ENCODE peak calls at places on chromosome 5, in nine cellular contexts. W is PC-9, R is HFF-Myc, F is K562, V is left lung, K is IMR-90, N is esophagus squamous epithelium, A is right atrium auricular region, E is choroid plexus epithelial cell. I is an unnamed sample.

GRCh38 chr5:1038417-1039209 is 30.0 kb downstream of the NKD2 start:
- DNase-seq in W (no peak), R (no peak), F (no peak), V (peak), K (no peak), N (no peak), A (no peak), E (no peak), I (no peak)

GRCh38 chr5:173778784-173779304 is 109.3 kb upstream of the CPEB4 start:
- DNase-seq in W (no peak), R (no peak), F (no peak), V (no peak), K (peak), N (no peak), A (no peak), E (peak), I (no peak)

GRCh38 chr5:109688647-109688998 is 1.1 kb upstream of the MAN2A1 start:
- DNase-seq in W (no peak), R (no peak), F (no peak), V (no peak), K (peak), N (no peak), A (no peak), E (peak), I (peak)

GRCh38 chr5:42811591-42812392 is at the start of gene SELENOP:
- DNase-seq in W (peak), R (no peak), F (peak), V (peak), K (no peak), N (no peak), A (peak), E (peak), I (no peak)

GRCh38 chr5:140628711-140629110 is 4.3 kb downstream of the CD14 start:
- DNase-seq in W (no peak), R (no peak), F (no peak), V (no peak), K (no peak), N (no peak), A (no peak), E (no peak), I (no peak)

GRCh38 chr5:74179701-74180100 is 460.8 kb downstream of the ENC1 start:
- DNase-seq in W (no peak), R (no peak), F (no peak), V (no peak), K (peak), N (no peak), A (no peak), E (no peak), I (no peak)

GRCh38 chr5:31640024-31640423 is 1.1 kb downstream of the PDZD2 start:
- DNase-seq in W (no peak), R (no peak), F (no peak), V (no peak), K (no peak), N (no peak), A (no peak), E (no peak), I (no peak)

GRCh38 chr5:69079556-69079955 is 14.3 kb upstream of the SLC30A5 start:
- DNase-seq in W (no peak), R (no peak), F (no peak), V (no peak), K (no peak), N (no peak), A (no peak), E (no peak), I (no peak)

GRCh38 chr5:133155326-133155969 is 103.6 kb downstream of the HSPA4 start:
- DNase-seq in W (no peak), R (no peak), F (no peak), V (no peak), K (no peak), N (no peak), A (no peak), E (peak), I (no peak)

GRCh38 chr5:11010811-11011210 is 249.8 kb upstream of the DAP start:
- DNase-seq in W (no peak), R (no peak), F (no peak), V (no peak), K (no peak), N (no peak), A (no peak), E (no peak), I (no peak)

GRCh38 chr5:141681695-141682641 is at the start of gene ARAP3:
- DNase-seq in W (peak), R (no peak), F (peak), V (peak), K (peak), N (no peak), A (peak), E (peak), I (no peak)

GRCh38 chr5:73393606-73394489 is 54.7 kb downstream of the FOXD1 start:
- DNase-seq in W (no peak), R (no peak), F (no peak), V (no peak), K (no peak), N (no peak), A (no peak), E (peak), I (no peak)

GRCh38 chr5:17374973-17375844 is 122.8 kb upstream of the TAF11L2 start:
- DNase-seq in W (peak), R (no peak), F (no peak), V (no peak), K (peak), N (no peak), A (no peak), E (peak), I (no peak)

GRCh38 chr5:16558984-16559629 is 57.7 kb downstream of the RETREG1 start:
- DNase-seq in W (no peak), R (no peak), F (no peak), V (no peak), K (no peak), N (no peak), A (no peak), E (no peak), I (no peak)

GRCh38 chr5:27590503-27590902 is 552.1 kb upstream of the CDH9 start:
- DNase-seq in W (no peak), R (no peak), F (no peak), V (no peak), K (no peak), N (no peak), A (no peak), E (no peak), I (no peak)

GRCh38 chr5:99285606-99286005 is 356.8 kb upstream of the CHD1 start:
- DNase-seq in W (no peak), R (no peak), F (no peak), V (no peak), K (no peak), N (no peak), A (no peak), E (no peak), I (no peak)

GRCh38 chr5:31894131-31894530 is 255.2 kb downstream of the PDZD2 start:
- DNase-seq in W (no peak), R (no peak), F (no peak), V (no peak), K (no peak), N (no peak), A (no peak), E (peak), I (no peak)

DNA sequence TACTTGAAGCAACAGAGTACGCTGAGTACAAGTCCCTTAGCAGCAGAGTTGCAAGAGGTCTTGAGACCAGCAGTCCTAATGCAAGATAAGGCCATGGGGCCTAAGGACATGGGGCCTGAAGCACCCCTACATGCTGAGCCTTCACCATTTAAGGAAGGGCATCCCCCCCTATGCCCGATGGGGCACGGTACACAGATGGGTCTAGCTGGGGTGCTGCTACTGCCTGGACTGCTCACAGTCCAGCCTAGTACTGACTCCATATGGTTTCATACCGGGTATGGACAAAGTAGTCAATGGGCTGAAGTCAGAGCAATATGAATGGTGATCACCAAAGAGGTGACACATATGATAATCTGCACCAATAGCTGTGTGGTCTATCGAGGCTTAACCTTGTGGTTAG is 178.3 kb downstream of the PDE4D start:
- DNase-seq in W (no peak), R (no peak), F (no peak), V (no peak), K (no peak), N (no peak), A (no peak), E (no peak), I (no peak)
- TF ChIP-seq CTCF in W (no peak), R (no peak), F (no peak), V (no peak), K (no peak), N (no peak), A (no peak), E (no peak), I (no peak)

GRCh38 chr5:150070821-150071220 is 15.5 kb downstream of the CSF1R start:
- DNase-seq in W (no peak), R (no peak), F (no peak), V (no peak), K (no peak), N (no peak), A (no peak), E (no peak), I (no peak)
- H3K4me3 ChIP-seq in W (no peak), R (no peak), F (no peak), V (no peak), K (no peak), N (no peak), A (no peak), E (no peak), I (no peak)

GRCh38 chr5:6818594-6819512 is 105.6 kb downstream of the TENT4A start:
- DNase-seq in W (no peak), R (no peak), F (no peak), V (no peak), K (no peak), N (no peak), A (no peak), E (no peak), I (no peak)
- TF ChIP-seq CTCF in W (no peak), R (no peak), F (no peak), V (no peak), K (no peak), N (no peak), A (no peak), E (no peak), I (no peak)

GRCh38 chr5:60674251-60674650 is 25.7 kb downstream of the DEPDC1B start:
- DNase-seq in W (no peak), R (no peak), F (no peak), V (no peak), K (no peak), N (no peak), A (no peak), E (no peak), I (no peak)

GRCh38 chr5:60673329-60673728 is 26.6 kb downstream of the DEPDC1B start:
- DNase-seq in W (no peak), R (no peak), F (no peak), V (no peak), K (no peak), N (no peak), A (no peak), E (no peak), I (no peak)

GRCh38 chr5:60675286-60675685 is 24.7 kb downstream of the DEPDC1B start:
- DNase-seq in W (no peak), R (no peak), F (no peak), V (no peak), K (no peak), N (no peak), A (no peak), E (no peak), I (no peak)

GRCh38 chr5:60672693-60673264 is 27.2 kb downstream of the DEPDC1B start:
- DNase-seq in W (no peak), R (no peak), F (no peak), V (no peak), K (no peak), N (no peak), A (no peak), E (no peak), I (no peak)

DNA sequence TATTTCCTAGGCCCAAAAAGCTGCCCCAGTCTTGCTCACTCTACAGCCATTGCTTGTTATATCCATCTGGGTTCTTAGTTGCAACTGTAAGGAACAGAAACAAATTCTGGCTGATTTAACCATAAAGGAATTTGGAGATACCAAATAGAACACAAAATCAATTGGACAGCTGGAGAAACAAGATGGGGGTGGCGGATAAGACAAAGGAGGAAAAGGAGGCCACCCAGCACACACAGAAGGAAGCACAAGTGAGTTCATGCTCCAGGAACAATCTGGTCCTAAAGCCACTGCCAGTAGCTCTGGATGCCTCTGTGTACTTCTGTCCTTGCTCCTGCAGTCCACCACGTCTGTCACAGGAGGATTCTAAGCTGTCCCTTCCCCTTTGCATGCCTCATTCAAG is 25.3 kb downstream of the DEPDC1B start:
- DNase-seq in W (no peak), R (no peak), F (no peak), V (no peak), K (peak), N (no peak), A (no peak), E (no peak), I (no peak)
- H3K4me3 ChIP-seq in W (no peak), R (no peak), F (no peak), V (no peak), K (no peak), N (no peak), A (no peak), E (no peak), I (no peak)

GRCh38 chr5:178309271-178310008 is 76.8 kb upstream of the PHYKPL start:
- DNase-seq in W (no peak), R (no peak), F (no peak), V (peak), K (no peak), N (no peak), A (no peak), E (no peak), I (no peak)
- TF ChIP-seq CTCF in W (no peak), R (no peak), F (peak), V (no peak), K (no peak), N (no peak), A (no peak), E (no peak), I (no peak)

DNA sequence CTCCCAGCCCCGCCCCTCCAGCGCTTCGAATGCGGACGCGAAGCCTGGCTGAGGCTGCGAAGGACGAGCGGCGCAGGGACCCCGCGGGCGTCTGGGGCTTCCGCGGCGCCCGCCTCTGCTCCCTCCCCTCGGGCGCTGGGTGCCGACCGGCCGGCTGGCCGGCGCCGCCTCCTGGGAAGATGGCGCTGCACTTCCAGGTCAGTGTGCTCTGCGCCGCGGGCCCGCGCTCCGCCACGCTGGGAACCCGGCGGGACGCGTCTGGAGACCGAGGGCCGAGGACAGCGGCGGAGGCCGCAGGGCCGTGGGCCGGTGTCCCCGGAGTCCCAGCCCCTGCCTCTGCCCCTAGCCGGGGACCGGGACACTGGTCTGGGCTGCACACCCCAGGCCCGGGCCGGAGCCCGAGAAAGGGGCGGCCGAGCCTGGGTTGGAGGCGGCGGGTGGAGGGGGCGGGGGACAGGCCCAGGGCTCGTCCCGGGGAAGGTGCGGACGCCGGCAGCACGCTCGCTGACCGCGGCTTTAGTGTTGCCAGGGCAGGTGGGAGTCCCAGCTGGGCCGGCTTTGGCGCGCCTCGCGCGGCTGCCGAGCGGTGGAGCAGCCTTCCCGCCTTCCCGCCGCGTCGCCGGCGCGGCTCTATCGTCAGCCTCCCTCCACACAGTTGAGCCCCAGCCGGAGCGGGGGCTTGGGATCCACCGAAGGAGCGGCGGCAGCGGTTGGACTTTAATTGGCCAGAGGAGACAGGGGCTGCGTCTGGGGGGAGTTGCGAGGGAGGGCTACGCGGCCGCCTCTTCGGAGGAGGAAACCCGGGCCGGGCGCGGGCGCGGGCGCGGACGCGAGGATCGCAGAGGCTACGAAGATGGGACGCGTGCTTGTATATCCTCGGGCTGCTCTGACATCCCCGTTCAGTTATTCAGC is at the start of gene RANBP17:
- DNase-seq in W (peak), R (no peak), F (no peak), V (peak), K (peak), N (no peak), A (no peak), E (peak), I (no peak)
- H3K4me3 ChIP-seq in W (peak), R (peak), F (no peak), V (peak), K (peak), N (peak), A (peak), E (peak), I (no peak)

GRCh38 chr5:176355400-176356178 is 6.0 kb downstream of the KIAA1191 start:
- DNase-seq in W (no peak), R (no peak), F (no peak), V (no peak), K (no peak), N (no peak), A (no peak), E (no peak), I (no peak)
- TF ChIP-seq CTCF in W (no peak), R (no peak), F (no peak), V (no peak), K (no peak), N (no peak), A (no peak), E (no peak), I (no peak)

DNA sequence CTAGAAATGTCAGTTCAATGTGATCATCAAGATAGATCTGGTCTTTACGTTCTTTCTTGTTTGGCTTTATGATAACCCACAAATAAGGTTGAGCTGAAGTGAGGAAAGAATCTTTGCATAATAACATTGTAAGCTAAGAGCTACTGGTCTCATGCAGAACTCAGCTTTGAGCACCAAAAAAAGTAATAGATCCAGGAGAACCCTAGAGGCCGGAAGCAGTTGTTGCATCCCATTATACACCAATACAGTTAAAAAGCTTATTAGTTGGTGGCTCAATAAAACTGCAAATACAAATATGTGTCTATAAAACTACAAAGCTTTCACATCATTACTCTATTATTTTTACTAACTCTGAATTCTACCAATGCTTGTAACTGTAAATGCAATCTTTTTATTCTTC is 85.5 kb upstream of the NUDT12 start:
- DNase-seq in W (no peak), R (no peak), F (no peak), V (no peak), K (no peak), N (no peak), A (no peak), E (peak), I (no peak)
- H3K4me3 ChIP-seq in W (no peak), R (no peak), F (no peak), V (no peak), K (no peak), N (no peak), A (no peak), E (no peak), I (no peak)